ENCODE peak calls at places on chromosomes 5 and 9, in seven cellular contexts. L is BE2C, Q is mammary epithelial cell, M is uterus, N is NB4, X is left ventricle myocardium inferior, F is CD14-positive monocyte. P is an unnamed sample.

GRCh38 chr5:139565411-139566305 is 4.5 kb downstream of the UBE2D2 start:
- DNase-seq in X (no peak), L (no peak), N (peak), M (no peak), Q (no peak), F (no peak), P (no peak)

GRCh38 chr5:23459214-23459613 is 48.2 kb upstream of the PRDM9 start:
- DNase-seq in L (no peak), X (no peak), F (no peak), M (no peak), N (no peak), Q (no peak), P (no peak)

GRCh38 chr5:16899171-16899570 is 36.9 kb downstream of the MYO10 start:
- DNase-seq in N (no peak), Q (peak), L (no peak), F (no peak), X (no peak), M (no peak), P (peak)

GRCh38 chr9:109249615-109250014 is 71.2 kb downstream of the EPB41L4B start:
- DNase-seq in X (no peak), M (no peak), Q (no peak), F (no peak), L (no peak), N (no peak), P (no peak)

GRCh38 chr9:84669293-84670105 is at the start of gene NTRK2:
- DNase-seq in X (peak), Q (peak), N (no peak), F (no peak), M (no peak), L (no peak), P (peak)

GRCh38 chr5:36690041-36690941 is 83.9 kb downstream of the SLC1A3 start:
- DNase-seq in M (peak), X (peak), N (peak), L (peak), F (peak), Q (peak), P (peak)

GRCh38 chr9:102779341-102779740 is 215.8 kb upstream of the CYLC2 start:
- DNase-seq in L (no peak), F (no peak), X (no peak), M (no peak), N (no peak), Q (no peak), P (no peak)

GRCh38 chr5:138650196-138650595 is 75.0 kb upstream of the HSPA9 start:
- DNase-seq in F (no peak), X (no peak), M (no peak), L (no peak), Q (no peak), N (no peak), P (no peak)

GRCh38 chr5:122972877-122973276 is 63.6 kb downstream of the PPIC start:
- DNase-seq in N (no peak), X (no peak), M (no peak), F (no peak), Q (peak), L (no peak), P (peak)

GRCh38 chr5:168286386-168286785 is 5.1 kb upstream of the WWC1 start:
- DNase-seq in Q (no peak), F (no peak), N (no peak), M (no peak), X (no peak), L (no peak), P (no peak)

GRCh38 chr5:55303238-55303690 is 4.2 kb downstream of the DHX29 start:
- DNase-seq in F (peak), X (no peak), L (no peak), Q (peak), M (no peak), N (peak), P (peak)

GRCh38 chr9:127862075-127863011 is 7.9 kb upstream of the ENG start:
- DNase-seq in Q (no peak), M (peak), N (peak), X (peak), L (no peak), F (peak), P (no peak)

GRCh38 chr5:175281714-175282113 is 162.3 kb downstream of the DRD1 start:
- DNase-seq in Q (no peak), X (no peak), F (no peak), L (no peak), N (no peak), M (no peak), P (no peak)

GRCh38 chr5:9562101-9562500 is 16.2 kb upstream of the SEMA5A start:
- DNase-seq in L (no peak), X (no peak), M (no peak), F (no peak), N (peak), Q (no peak), P (no peak)

GRCh38 chr9:129109504-129109903 is 1.1 kb downstream of the CRAT start:
- DNase-seq in M (peak), X (no peak), L (peak), F (no peak), N (peak), Q (no peak), P (peak)

GRCh38 chr5:102958481-102959011 is 161.4 kb downstream of the GIN1 start:
- DNase-seq in M (no peak), F (no peak), N (no peak), Q (peak), X (no peak), L (no peak), P (no peak)

GRCh38 chr5:28499764-28500290 is 1461.4 kb upstream of the CDH9 start:
- DNase-seq in Q (peak), X (no peak), N (no peak), L (no peak), M (no peak), F (no peak), P (peak)

GRCh38 chr5:133757396-133757795 is 145.1 kb upstream of the FSTL4 start:
- DNase-seq in N (no peak), X (no peak), M (no peak), Q (no peak), L (no peak), F (no peak), P (no peak)

GRCh38 chr9:117153021-117153420 is 261.8 kb downstream of the ASTN2 start:
- DNase-seq in Q (peak), X (no peak), F (no peak), M (no peak), N (peak), L (no peak), P (peak)

GRCh38 chr5:180126716-180127681 is 55.4 kb upstream of the RNF130 start:
- DNase-seq in L (peak), Q (no peak), M (no peak), F (no peak), X (no peak), N (peak), P (no peak)

GRCh38 chr5:133467325-133467700 is 145.0 kb downstream of the FSTL4 start:
- DNase-seq in F (no peak), X (no peak), L (no peak), Q (no peak), N (no peak), M (no peak), P (no peak)

GRCh38 chr5:83844320-83845068 is 123.8 kb upstream of the HAPLN1 start:
- DNase-seq in F (no peak), N (peak), M (no peak), L (no peak), X (no peak), Q (peak), P (no peak)

GRCh38 chr9:125079931-125080330 is 63.4 kb downstream of the SCAI start:
- DNase-seq in X (no peak), L (no peak), F (no peak), M (no peak), N (no peak), Q (no peak), P (no peak)

DNA sequence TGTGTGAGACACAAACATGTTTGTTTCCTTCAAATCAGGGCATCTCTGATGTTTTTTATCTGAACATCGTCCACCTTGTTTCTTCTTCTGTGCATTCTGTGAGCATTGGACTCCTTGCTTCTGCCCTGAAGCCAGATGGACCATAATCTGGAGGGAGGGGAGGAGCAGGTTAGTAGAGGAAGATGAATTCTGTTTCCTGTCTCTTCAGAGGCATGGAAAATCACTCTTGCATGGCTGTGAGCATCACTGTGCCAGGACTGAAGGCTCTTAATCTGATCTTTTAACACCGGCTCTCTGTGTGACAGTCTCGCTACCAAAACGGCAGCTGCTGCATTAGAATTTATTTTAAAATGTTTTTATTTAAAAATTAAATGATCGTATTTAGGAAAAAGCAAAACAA is 43.3 kb downstream of the TLE4 start:
- DNase-seq in Q (no peak), L (peak), N (no peak), F (no peak), M (no peak), X (no peak), P (no peak)
- TF ChIP-seq CTCF in Q (no peak), L (no peak), N (no peak), F (no peak), M (no peak), X (no peak), P (no peak)

GRCh38 chr5:10779592-10779991 is 18.6 kb upstream of the DAP start:
- DNase-seq in L (no peak), X (no peak), M (no peak), Q (no peak), N (no peak), F (no peak), P (no peak)

GRCh38 chr5:10775646-10776045 is 14.6 kb upstream of the DAP start:
- DNase-seq in F (no peak), X (no peak), N (no peak), M (no peak), L (no peak), Q (no peak), P (no peak)
- TF ChIP-seq CTCF in F (no peak), X (peak), N (no peak), M (no peak), L (peak), Q (no peak), P (no peak)

GRCh38 chr9:97803167-97804058 is 49.6 kb upstream of the FOXE1 start:
- DNase-seq in M (peak), N (peak), L (peak), Q (peak), X (peak), F (peak), P (peak)
- TF ChIP-seq CTCF in M (no peak), N (no peak), L (no peak), Q (no peak), X (peak), F (no peak), P (peak)

DNA sequence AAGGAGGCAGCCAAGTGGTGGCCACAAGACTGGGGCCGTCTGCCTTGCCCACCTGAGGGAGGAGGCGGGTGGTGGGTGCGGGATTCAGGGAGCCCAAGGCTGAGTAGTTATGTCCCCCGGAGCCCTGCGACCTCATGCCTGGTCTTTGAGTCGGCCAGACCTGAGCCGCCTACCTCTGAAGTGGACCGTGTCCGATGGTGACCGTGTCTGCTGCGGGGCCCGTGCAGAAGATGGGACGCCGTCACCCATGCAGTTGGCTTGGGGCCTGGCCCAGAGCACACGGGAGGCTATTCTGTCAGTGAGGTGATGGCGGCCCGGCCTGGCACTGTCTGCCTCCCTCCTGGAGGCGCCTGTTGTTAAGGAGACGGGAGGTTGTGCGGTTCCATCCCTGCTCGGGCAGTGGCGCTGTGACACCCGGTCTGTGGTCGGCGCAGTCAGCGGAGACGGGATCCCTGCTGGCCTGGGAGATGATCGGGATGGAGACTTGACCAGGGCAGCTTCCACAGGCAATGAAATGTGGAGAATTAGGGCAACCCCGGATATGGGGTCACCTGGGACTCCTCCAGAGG is 62.5 kb upstream of the FCN2 start:
- DNase-seq in Q (no peak), N (no peak), M (no peak), X (no peak), F (no peak), L (no peak), P (no peak)
- TF ChIP-seq CTCF in Q (no peak), N (no peak), M (no peak), X (no peak), F (no peak), L (no peak), P (no peak)

GRCh38 chr9:22446950-22447606 is 454 bp downstream of the DMRTA1 start:
- DNase-seq in F (no peak), M (peak), L (peak), X (peak), Q (peak), N (no peak), P (peak)
- TF ChIP-seq CTCF in F (no peak), M (no peak), L (peak), X (peak), Q (peak), N (no peak), P (peak)

P was measured in foreskin keratinocyte.